ENCODE peak calls at places on chromosomes 3 and 15, in eight cellular contexts. T is PC-3, I is adipocyte, R is trophoblast cell, D is MM.1S, P is left ventricle myocardium inferior, F is H1, C is mesendoderm. L is an unnamed sample. For H3K36me3 and H3K4me1, the result is how much of the 10 kb centered on the place peaks cover.

GRCh38 chr15:77646104-77646694 is 13.5 kb upstream of the LINGO1 start:
- DNase-seq in T (no peak), I (no peak), R (no peak), D (no peak), P (no peak), F (no peak), C (no peak), L (no peak)

GRCh38 chr3:195153121-195153520 is 117.8 kb downstream of the XXYLT1 start:
- DNase-seq in T (no peak), I (no peak), R (no peak), D (no peak), P (no peak), F (peak), C (peak), L (no peak)

GRCh38 chr3:52600258-52600657 is 63.9 kb downstream of the UQCC5 start:
- DNase-seq in T (peak), I (no peak), R (no peak), D (no peak), P (no peak), F (no peak), C (no peak), L (no peak)

GRCh38 chr15:39595621-39596221 is 14.8 kb downstream of the THBS1 start:
- DNase-seq in T (peak), I (peak), R (no peak), D (no peak), P (no peak), F (no peak), C (no peak), L (no peak)

GRCh38 chr3:64620020-64620419 is 67.8 kb downstream of the ADAMTS9 start:
- DNase-seq in T (no peak), I (no peak), R (no peak), D (no peak), P (no peak), F (no peak), C (no peak), L (no peak)

GRCh38 chr15:67133738-67134576 is 68.6 kb downstream of the SMAD3 start:
- DNase-seq in T (no peak), I (no peak), R (no peak), D (peak), P (no peak), F (no peak), C (peak), L (no peak)

GRCh38 chr3:149245738-149246451 is 24.3 kb upstream of the CP start:
- DNase-seq in T (peak), I (peak), R (peak), D (peak), P (no peak), F (no peak), C (no peak), L (no peak)

GRCh38 chr3:196518999-196519737 is 4.0 kb upstream of the SMCO1 start:
- DNase-seq in T (peak), I (peak), R (peak), D (peak), P (peak), F (peak), C (peak), L (no peak)

GRCh38 chr15:64779024-64779423 is 3.6 kb upstream of the RBPMS2 start:
- DNase-seq in T (no peak), I (no peak), R (no peak), D (no peak), P (no peak), F (no peak), C (peak), L (no peak)

GRCh38 chr3:170469151-170470062 is 50.7 kb downstream of the CLDN11 start:
- DNase-seq in T (peak), I (peak), R (no peak), D (no peak), P (no peak), F (peak), C (no peak), L (no peak)

GRCh38 chr15:57118013-57118799 is 199.8 kb downstream of the TCF12 start:
- DNase-seq in T (peak), I (peak), R (peak), D (peak), P (no peak), F (no peak), C (peak), L (no peak)

GRCh38 chr3:159787191-159787590 is 201.4 kb upstream of the IL12A start:
- DNase-seq in T (peak), I (peak), R (peak), D (no peak), P (no peak), F (no peak), C (peak), L (no peak)

GRCh38 chr3:10653866-10654611 is 148.7 kb upstream of the ATP2B2 start:
- DNase-seq in T (no peak), I (no peak), R (no peak), D (no peak), P (no peak), F (peak), C (no peak), L (no peak)

GRCh38 chr15:50837256-50837770 is 71.2 kb upstream of the AP4E1 start:
- DNase-seq in T (no peak), I (no peak), R (no peak), D (no peak), P (no peak), F (no peak), C (no peak), L (no peak)

GRCh38 chr3:32436816-32437189 is 45.1 kb downstream of the CMTM7 start:
- DNase-seq in T (no peak), I (no peak), R (no peak), D (no peak), P (no peak), F (peak), C (no peak), L (no peak)

GRCh38 chr15:55917881-55918296 is 75.5 kb downstream of the NEDD4 start:
- DNase-seq in T (peak), I (peak), R (peak), D (peak), P (no peak), F (no peak), C (peak), L (no peak)

GRCh38 chr15:63041982-63042878 is at the start of gene TPM1:
- DNase-seq in T (peak), I (peak), R (peak), D (no peak), P (peak), F (peak), C (peak), L (peak)

GRCh38 chr3:32257042-32257441 is 18.6 kb downstream of the CMTM8 start:
- DNase-seq in T (peak), I (no peak), R (no peak), D (no peak), P (no peak), F (no peak), C (no peak), L (no peak)

GRCh38 chr15:57676578-57676977 is 29.9 kb upstream of the POLR2M start:
- DNase-seq in T (no peak), I (no peak), R (no peak), D (no peak), P (no peak), F (no peak), C (no peak), L (no peak)

GRCh38 chr3:13537926-13538325 is 11.0 kb upstream of the FBLN2 start:
- DNase-seq in T (peak), I (peak), R (peak), D (no peak), P (no peak), F (no peak), C (no peak), L (no peak)

GRCh38 chr3:196968233-196969000 is at the start of gene PIGZ:
- DNase-seq in T (peak), I (peak), R (peak), D (peak), P (peak), F (peak), C (no peak), L (no peak)

GRCh38 chr15:87660494-87661129 is 595.9 kb downstream of the NTRK3 start:
- DNase-seq in T (no peak), I (no peak), R (no peak), D (no peak), P (no peak), F (no peak), C (no peak), L (no peak)

GRCh38 chr3:156264771-156265170 is 144.4 kb downstream of the KCNAB1 start:
- DNase-seq in T (no peak), I (no peak), R (no peak), D (no peak), P (no peak), F (no peak), C (no peak), L (no peak)

GRCh38 chr15:93497256-93497655 is 408.2 kb upstream of the RGMA start:
- DNase-seq in T (no peak), I (no peak), R (no peak), D (no peak), P (no peak), F (no peak), C (no peak), L (no peak)
- H3K36me3 ChIP-seq in T (under half), I (under half), R (under half), D (under half), P (under half), F (under half), C (under half), L (under half)

GRCh38 chr3:172288625-172289024 is 159.6 kb downstream of the GHSR start:
- DNase-seq in T (no peak), I (no peak), R (no peak), D (no peak), P (no peak), F (no peak), C (no peak), L (no peak)
- H3K4me1 ChIP-seq in T (under half), I (under half), R (under half), D (under half), P (half or more), F (under half), C (under half), L (under half)

GRCh38 chr15:25415707-25416106 is 23.1 kb downstream of the UBE3A start:
- DNase-seq in T (no peak), I (no peak), R (peak), D (no peak), P (no peak), F (no peak), C (no peak), L (no peak)

GRCh38 chr15:25416693-25417092 is 22.1 kb downstream of the UBE3A start:
- DNase-seq in T (no peak), I (no peak), R (no peak), D (peak), P (no peak), F (no peak), C (peak), L (no peak)

GRCh38 chr15:25415217-25415616 is 23.6 kb downstream of the UBE3A start:
- DNase-seq in T (no peak), I (no peak), R (no peak), D (no peak), P (no peak), F (no peak), C (no peak), L (no peak)

GRCh38 chr15:25417604-25418003 is 21.2 kb downstream of the UBE3A start:
- DNase-seq in T (no peak), I (no peak), R (no peak), D (no peak), P (no peak), F (no peak), C (no peak), L (no peak)

DNA sequence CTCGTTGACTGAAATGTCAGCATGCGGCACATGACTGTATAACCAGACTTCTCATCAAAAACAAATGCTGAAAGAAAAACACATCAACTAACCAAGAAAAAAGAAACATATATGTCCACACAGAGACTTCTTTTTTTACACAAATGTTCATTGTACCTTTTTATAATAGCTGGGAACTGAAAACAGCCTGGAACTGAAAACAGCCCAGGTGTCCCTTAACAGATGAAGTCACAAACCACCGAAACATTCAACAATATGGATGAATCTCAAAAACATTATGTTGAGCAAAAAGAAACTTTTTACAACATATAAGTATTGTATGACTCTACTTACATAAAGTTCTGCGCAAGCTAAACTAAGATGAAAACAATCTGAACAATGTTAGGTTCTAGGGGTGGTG is 20.6 kb downstream of the UBE3A start:
- DNase-seq in T (no peak), I (no peak), R (no peak), D (peak), P (no peak), F (no peak), C (no peak), L (no peak)
- H3K36me3 ChIP-seq in T (under half), I (under half), R (under half), D (under half), P (under half), F (under half), C (under half), L (under half)

GRCh38 chr3:114221881-114222264 is 15.5 kb downstream of the ZNF80 start:
- DNase-seq in T (no peak), I (no peak), R (no peak), D (no peak), P (no peak), F (no peak), C (no peak), L (no peak)
- H3K4me1 ChIP-seq in T (under half), I (under half), R (under half), D (under half), P (under half), F (under half), C (under half), L (under half)

L was measured in thoracic aorta.